ENCODE peak calls at places on chromosomes 4 and X, in six cellular contexts. F is endothelial cell, L is tibial artery, G is neural crest cell, A is OCI-LY7, Q is IMR-90. V is an unnamed sample.

GRCh38 chrX:55056820-55057690 is 17.8 kb upstream of the PAGE2B start:
- DNase-seq in F (no peak), L (no peak), G (no peak), A (no peak), Q (peak; percentile 19), V (no peak)

GRCh38 chr4:35835893-35836292 is 408.4 kb downstream of the ARAP2 start:
- DNase-seq in F (no peak), L (no peak), G (no peak), A (no peak), Q (no peak), V (no peak)

GRCh38 chr4:33411182-33411581 is 2691.0 kb downstream of the PCDH7 start:
- DNase-seq in F (no peak), L (no peak), G (no peak), A (no peak), Q (no peak), V (peak; percentile 86)

GRCh38 chr4:90842960-90843359 is 715.8 kb downstream of the CCSER1 start:
- DNase-seq in F (no peak), L (no peak), G (no peak), A (no peak), Q (no peak), V (no peak)

GRCh38 chr4:25863347-25863784 is 578 bp upstream of the SEL1L3 start:
- DNase-seq in F (peak; percentile 17), L (no peak), G (no peak), A (peak; percentile 54), Q (no peak), V (no peak)

GRCh38 chr4:5722328-5722727 is 11.3 kb downstream of the EVC start:
- DNase-seq in F (no peak), L (no peak), G (no peak), A (no peak), Q (peak; percentile 70), V (peak; percentile 76)

GRCh38 chrX:19849433-19850190 is 37.8 kb downstream of the SH3KBP1 start:
- DNase-seq in F (no peak), L (no peak), G (no peak), A (peak; percentile 51), Q (peak; percentile 8), V (no peak)

GRCh38 chrX:68830486-68831404 is 1.9 kb downstream of the EFNB1 start:
- DNase-seq in F (no peak), L (no peak), G (no peak), A (no peak), Q (no peak), V (no peak)

GRCh38 chr4:123349401-123350190 is 47.0 kb upstream of the SPRY1 start:
- DNase-seq in F (no peak), L (no peak), G (no peak), A (no peak), Q (no peak), V (no peak)

GRCh38 chr4:1792832-1793495 is at the start of gene FGFR3:
- DNase-seq in F (no peak), L (no peak), G (no peak), A (no peak), Q (no peak), V (no peak)

GRCh38 chrX:45517090-45517973 is 316.7 kb upstream of the DIPK2B start:
- DNase-seq in F (no peak), L (no peak), G (no peak), A (no peak), Q (peak; percentile 83), V (peak; percentile 84)

GRCh38 chrX:147570483-147570882 is 341.2 kb upstream of the FMR1 start:
- DNase-seq in F (no peak), L (no peak), G (no peak), A (no peak), Q (no peak), V (no peak)

GRCh38 chr4:93791570-93792195 is 36.9 kb upstream of the ATOH1 start:
- DNase-seq in F (peak; percentile 69), L (no peak), G (peak; percentile 52), A (peak; percentile 56), Q (peak; percentile 48), V (peak; percentile 55)

GRCh38 chr4:93786149-93786548 is 42.4 kb upstream of the ATOH1 start:
- DNase-seq in F (no peak), L (no peak), G (no peak), A (no peak), Q (no peak), V (no peak)

GRCh38 chr4:93788712-93789111 is 39.8 kb upstream of the ATOH1 start:
- DNase-seq in F (peak; percentile 13), L (no peak), G (no peak), A (peak; percentile 15), Q (peak; percentile 10), V (peak; percentile 19)
- TF ChIP-seq CTCF in F (peak; percentile 64), L (no peak), G (peak; percentile 68), A (peak; percentile 63), Q (peak; percentile 37), V (peak; percentile 46)

GRCh38 chr4:113901994-113902787 is 77.3 kb downstream of the ARSJ start:
- DNase-seq in F (no peak), L (no peak), G (no peak), A (no peak), Q (no peak), V (no peak)
- TF ChIP-seq CTCF in F (no peak), L (no peak), G (no peak), A (no peak), Q (no peak), V (no peak)

GRCh38 chr4:41334182-41334581 is 77.5 kb downstream of the UCHL1 start:
- DNase-seq in F (no peak), L (no peak), G (no peak), A (no peak), Q (no peak), V (no peak)

DNA sequence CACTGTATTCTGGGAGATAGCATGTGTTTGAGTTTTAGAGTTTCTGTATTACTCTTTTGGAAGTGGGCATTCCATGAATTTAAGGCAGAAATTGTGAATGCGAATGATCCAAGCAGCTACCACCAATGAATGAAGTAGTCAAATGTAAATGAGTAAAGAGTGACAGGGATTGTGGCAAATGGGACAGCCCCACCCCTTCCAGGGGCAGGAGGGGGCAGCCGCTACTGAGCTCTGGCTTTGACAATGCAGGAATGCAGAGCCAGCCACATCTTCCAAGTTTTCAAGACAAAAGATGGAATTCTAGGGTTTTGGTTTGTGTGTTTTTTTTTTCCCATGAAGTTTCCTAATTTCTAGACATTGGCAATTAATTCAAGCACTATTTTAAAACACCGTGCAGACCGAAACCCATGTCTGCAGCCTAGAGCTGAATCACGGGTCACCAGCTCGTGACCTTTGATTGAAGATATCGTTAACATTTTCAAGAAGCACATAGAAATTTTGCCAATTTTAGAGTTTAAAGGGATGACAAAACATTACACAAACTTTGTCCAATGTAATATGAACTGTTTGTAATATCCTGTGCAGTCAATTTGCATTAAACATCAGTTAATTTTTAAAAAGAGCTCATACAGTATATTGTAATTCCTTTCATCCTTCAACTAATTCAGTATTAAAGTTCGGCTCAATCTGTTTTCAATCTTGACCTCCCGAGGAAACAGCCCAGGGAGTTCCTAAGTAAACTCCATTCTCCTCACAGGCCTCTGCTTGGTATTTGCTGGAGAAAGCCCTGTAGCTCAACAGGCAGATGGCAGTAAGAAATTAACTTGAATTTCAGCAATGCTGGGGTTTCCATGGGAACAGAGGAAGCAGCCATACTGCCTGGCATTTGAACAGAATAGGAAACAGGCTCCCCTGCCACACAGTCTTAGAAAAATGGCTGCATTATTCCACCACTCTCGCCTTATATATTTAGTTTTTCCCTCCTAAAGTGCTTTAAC is 83.4 kb downstream of the UCHL1 start:
- DNase-seq in F (peak; percentile 46), L (no peak), G (peak; percentile 41), A (no peak), Q (peak; percentile 34), V (peak; percentile 71)
- TF ChIP-seq CTCF in F (no peak), L (peak; percentile 50), G (no peak), A (no peak), Q (no peak), V (peak; percentile 20)

DNA sequence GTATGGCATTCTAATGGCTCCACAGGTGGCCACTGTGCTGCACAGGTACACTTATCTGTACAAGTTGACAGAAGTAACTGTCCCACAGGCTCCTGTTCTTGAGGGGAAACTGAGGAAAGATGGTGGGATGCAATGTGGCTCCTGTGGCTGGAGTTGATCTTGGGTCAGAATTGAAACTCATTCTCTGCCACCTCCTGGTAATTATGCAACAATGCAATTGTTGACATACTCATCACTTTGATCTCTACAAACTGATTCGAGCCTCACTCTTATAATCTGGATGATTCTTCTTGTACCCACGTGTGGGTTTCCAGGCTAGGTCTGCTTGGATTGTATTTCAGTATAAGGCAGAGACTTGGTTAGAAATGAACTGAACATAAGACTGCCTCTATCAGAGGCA is 148.8 kb downstream of the CCNG2 start:
- DNase-seq in F (no peak), L (no peak), G (no peak), A (no peak), Q (no peak), V (no peak)
- TF ChIP-seq CTCF in F (no peak), L (no peak), G (no peak), A (peak; percentile 19), Q (no peak), V (no peak)

DNA sequence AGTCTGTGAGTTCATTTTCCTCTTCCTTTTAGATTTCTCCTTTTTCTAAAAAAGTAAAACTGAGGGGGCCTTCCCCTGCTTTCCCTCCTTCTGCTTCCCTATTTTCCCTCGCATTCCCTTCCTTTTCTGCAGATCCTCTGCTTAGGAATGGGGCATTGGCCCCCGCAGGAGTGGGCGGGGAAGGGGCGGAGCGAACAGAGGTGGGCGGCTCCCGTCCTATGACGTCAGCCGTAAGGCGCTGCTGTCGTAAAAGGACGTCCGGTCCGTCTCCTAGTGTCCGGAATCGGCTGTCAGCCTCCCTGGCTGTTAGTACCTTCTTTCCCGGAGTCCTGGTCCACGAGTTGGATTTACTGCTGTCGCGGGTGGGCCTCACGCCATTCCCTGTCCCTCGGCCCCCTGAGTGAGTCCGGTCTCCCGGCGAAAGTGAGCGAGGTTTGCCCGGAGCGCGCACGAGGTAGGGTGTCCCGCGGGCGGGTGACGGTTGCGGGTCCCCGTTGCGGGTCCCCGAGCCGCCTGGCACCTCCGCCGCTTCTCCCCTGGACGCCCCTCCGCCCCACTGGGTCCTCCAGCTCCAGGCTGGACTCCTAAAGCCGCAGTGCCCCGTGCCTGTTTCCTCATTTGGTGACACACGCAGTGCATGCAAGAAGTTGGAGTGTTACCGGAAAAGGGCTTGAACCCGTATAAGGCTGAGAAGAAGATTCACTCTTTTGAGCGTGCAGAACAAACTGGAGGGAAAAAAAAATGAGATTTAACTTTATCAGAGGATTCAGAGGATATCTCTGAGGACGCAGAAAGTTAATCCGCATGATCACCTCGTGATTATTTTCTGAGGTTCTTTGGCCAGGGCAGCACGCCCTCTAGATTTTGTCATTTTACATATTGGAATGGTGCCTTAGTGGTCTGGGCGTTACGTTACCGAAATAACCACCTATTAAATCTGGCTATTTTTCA is at the start of gene ZNF330:
- DNase-seq in F (peak; percentile 97), L (peak; percentile 95), G (peak; percentile 98), A (peak; percentile 89), Q (peak; percentile 93), V (peak; percentile 89)
- TF ChIP-seq CTCF in F (no peak), L (no peak), G (no peak), A (peak; percentile 75), Q (peak; percentile 23), V (peak; percentile 5)

GRCh38 chr4:131091896-131092295 is 1995.9 kb downstream of the C4orf33 start:
- DNase-seq in F (no peak), L (no peak), G (no peak), A (peak; percentile 41), Q (peak; percentile 4), V (no peak)
- TF ChIP-seq CTCF in F (no peak), L (no peak), G (peak; percentile 80), A (peak; percentile 76), Q (peak; percentile 34), V (peak; percentile 8)